ENCODE peak calls at places on chromosome X, in nine cellular contexts. One of them, this sample, is unnamed. For H3K27me3, the result is how much of the 10 kb centered on the place peaks cover.

GRCh38 chrX:153883163-153883843 is 2.7 kb downstream of the L1CAM start:
- DNase-seq in transverse colon: no peak
- DNase-seq in H1: no peak
- DNase-seq in stomach: no peak
- DNase-seq in suprapubic skin: no peak
- DNase-seq in ovary: no peak
- DNase-seq in sigmoid colon: no peak
- DNase-seq in GM12878: no peak
- DNase-seq in upper lobe of left lung: no peak
- DNase-seq in this sample: no peak

GRCh38 chrX:13266641-13267420 is 53.0 kb downstream of the ATXN3L start:
- DNase-seq in transverse colon: no peak
- DNase-seq in H1: no peak
- DNase-seq in stomach: no peak
- DNase-seq in suprapubic skin: no peak
- DNase-seq in ovary: no peak
- DNase-seq in sigmoid colon: no peak
- DNase-seq in GM12878: no peak
- DNase-seq in upper lobe of left lung: no peak
- DNase-seq in this sample: no peak

GRCh38 chrX:129404670-129405008 is 118.7 kb downstream of the SMARCA1 start:
- DNase-seq in transverse colon: no peak
- DNase-seq in H1: no peak
- DNase-seq in stomach: no peak
- DNase-seq in suprapubic skin: no peak
- DNase-seq in ovary: no peak
- DNase-seq in sigmoid colon: no peak
- DNase-seq in GM12878: no peak
- DNase-seq in upper lobe of left lung: no peak
- DNase-seq in this sample: no peak

GRCh38 chrX:109842611-109843010 is 109.6 kb upstream of the ACSL4 start:
- DNase-seq in transverse colon: no peak
- DNase-seq in H1: no peak
- DNase-seq in stomach: no peak
- DNase-seq in suprapubic skin: no peak
- DNase-seq in ovary: no peak
- DNase-seq in sigmoid colon: no peak
- DNase-seq in GM12878: no peak
- DNase-seq in upper lobe of left lung: no peak
- DNase-seq in this sample: no peak

GRCh38 chrX:8639949-8640348 is 92.0 kb downstream of the ANOS1 start:
- DNase-seq in transverse colon: no peak
- DNase-seq in H1: no peak
- DNase-seq in stomach: no peak
- DNase-seq in suprapubic skin: no peak
- DNase-seq in ovary: no peak
- DNase-seq in sigmoid colon: no peak
- DNase-seq in GM12878: no peak
- DNase-seq in upper lobe of left lung: no peak
- DNase-seq in this sample: no peak

GRCh38 chrX:17591741-17592110 is 145.6 kb upstream of the SCML1 start:
- DNase-seq in transverse colon: no peak
- DNase-seq in H1: no peak
- DNase-seq in stomach: no peak
- DNase-seq in suprapubic skin: no peak
- DNase-seq in ovary: peak
- DNase-seq in sigmoid colon: no peak
- DNase-seq in GM12878: no peak
- DNase-seq in upper lobe of left lung: no peak
- DNase-seq in this sample: no peak

GRCh38 chrX:102339312-102340298 is 92.6 kb downstream of the NXF2 start:
- DNase-seq in transverse colon: no peak
- DNase-seq in H1: no peak
- DNase-seq in stomach: no peak
- DNase-seq in suprapubic skin: peak
- DNase-seq in ovary: no peak
- DNase-seq in sigmoid colon: peak
- DNase-seq in GM12878: no peak
- DNase-seq in upper lobe of left lung: peak
- DNase-seq in this sample: no peak

GRCh38 chrX:34909151-34909550 is 33.4 kb upstream of the FAM47B start:
- DNase-seq in transverse colon: no peak
- DNase-seq in H1: no peak
- DNase-seq in stomach: no peak
- DNase-seq in suprapubic skin: no peak
- DNase-seq in ovary: no peak
- DNase-seq in sigmoid colon: no peak
- DNase-seq in GM12878: no peak
- DNase-seq in upper lobe of left lung: no peak
- DNase-seq in this sample: no peak

GRCh38 chrX:115018040-115018647 is 728 bp upstream of the IL13RA2 start:
- DNase-seq in transverse colon: no peak
- DNase-seq in H1: no peak
- DNase-seq in stomach: no peak
- DNase-seq in suprapubic skin: no peak
- DNase-seq in ovary: no peak
- DNase-seq in sigmoid colon: no peak
- DNase-seq in GM12878: no peak
- DNase-seq in upper lobe of left lung: no peak
- DNase-seq in this sample: no peak

GRCh38 chrX:154548028-154548316 is 552 bp downstream of the IKBKG start:
- DNase-seq in transverse colon: no peak
- DNase-seq in H1: no peak
- DNase-seq in stomach: no peak
- DNase-seq in suprapubic skin: no peak
- DNase-seq in ovary: no peak
- DNase-seq in sigmoid colon: no peak
- DNase-seq in GM12878: no peak
- DNase-seq in upper lobe of left lung: no peak
- DNase-seq in this sample: no peak

GRCh38 chrX:29435396-29435795 is 780.0 kb upstream of the MAGEB2 start:
- DNase-seq in transverse colon: no peak
- DNase-seq in H1: no peak
- DNase-seq in stomach: no peak
- DNase-seq in suprapubic skin: no peak
- DNase-seq in ovary: no peak
- DNase-seq in sigmoid colon: no peak
- DNase-seq in GM12878: no peak
- DNase-seq in upper lobe of left lung: no peak
- DNase-seq in this sample: no peak

GRCh38 chrX:48465336-48465933 is 4.6 kb downstream of the SLC38A5 start:
- DNase-seq in transverse colon: no peak
- DNase-seq in H1: no peak
- DNase-seq in stomach: no peak
- DNase-seq in suprapubic skin: no peak
- DNase-seq in ovary: no peak
- DNase-seq in sigmoid colon: no peak
- DNase-seq in GM12878: no peak
- DNase-seq in upper lobe of left lung: no peak
- DNase-seq in this sample: no peak

GRCh38 chrX:103253608-103254007 is 1.3 kb downstream of the TCEAL8 start:
- DNase-seq in transverse colon: no peak
- DNase-seq in H1: no peak
- DNase-seq in stomach: no peak
- DNase-seq in suprapubic skin: no peak
- DNase-seq in ovary: no peak
- DNase-seq in sigmoid colon: no peak
- DNase-seq in GM12878: no peak
- DNase-seq in upper lobe of left lung: no peak
- DNase-seq in this sample: no peak

GRCh38 chrX:74251006-74251930 is 52.7 kb upstream of the ZCCHC13 start:
- DNase-seq in transverse colon: peak
- DNase-seq in H1: no peak
- DNase-seq in stomach: no peak
- DNase-seq in suprapubic skin: no peak
- DNase-seq in ovary: no peak
- DNase-seq in sigmoid colon: no peak
- DNase-seq in GM12878: no peak
- DNase-seq in upper lobe of left lung: peak
- DNase-seq in this sample: no peak

DNA sequence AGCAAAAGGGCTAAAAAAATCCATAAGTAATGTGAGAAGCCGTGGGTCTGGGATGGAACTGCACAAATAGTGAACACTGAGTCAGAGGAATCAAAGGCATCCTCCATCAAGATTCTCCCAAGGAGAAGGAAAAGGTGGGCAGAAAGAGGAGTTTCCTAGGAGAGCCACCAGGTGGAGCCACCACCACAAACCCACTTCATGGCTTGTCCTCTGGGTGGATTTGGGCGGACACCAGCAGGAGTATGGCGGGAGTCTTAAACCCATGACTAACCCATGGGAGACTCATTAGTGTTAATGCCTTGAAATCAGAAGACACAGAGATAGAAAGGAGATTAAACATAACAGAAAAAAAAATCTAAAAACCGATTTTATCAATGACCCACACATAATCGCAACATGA is 147.7 kb downstream of the SH3KBP1 start:
- DNase-seq in transverse colon: peak
- DNase-seq in H1: peak
- DNase-seq in stomach: peak
- DNase-seq in suprapubic skin: no peak
- DNase-seq in ovary: no peak
- DNase-seq in sigmoid colon: peak
- DNase-seq in GM12878: no peak
- DNase-seq in upper lobe of left lung: peak
- DNase-seq in this sample: peak
- H3K27me3 ChIP-seq in transverse colon: under half
- H3K27me3 ChIP-seq in H1: under half
- H3K27me3 ChIP-seq in stomach: under half
- H3K27me3 ChIP-seq in suprapubic skin: under half
- H3K27me3 ChIP-seq in ovary: under half
- H3K27me3 ChIP-seq in sigmoid colon: under half
- H3K27me3 ChIP-seq in GM12878: under half
- H3K27me3 ChIP-seq in upper lobe of left lung: under half
- H3K27me3 ChIP-seq in this sample: under half

GRCh38 chrX:53223955-53224859 is 800 bp downstream of the KDM5C start:
- DNase-seq in transverse colon: peak
- DNase-seq in H1: peak
- DNase-seq in stomach: no peak
- DNase-seq in suprapubic skin: no peak
- DNase-seq in ovary: no peak
- DNase-seq in sigmoid colon: no peak
- DNase-seq in GM12878: no peak
- DNase-seq in upper lobe of left lung: no peak
- DNase-seq in this sample: no peak
- TF ChIP-seq EP300 in transverse colon: no peak
- TF ChIP-seq EP300 in H1: no peak
- TF ChIP-seq EP300 in stomach: no peak
- TF ChIP-seq EP300 in suprapubic skin: no peak
- TF ChIP-seq EP300 in ovary: no peak
- TF ChIP-seq EP300 in sigmoid colon: no peak
- TF ChIP-seq EP300 in GM12878: no peak
- TF ChIP-seq EP300 in upper lobe of left lung: no peak
- TF ChIP-seq EP300 in this sample: no peak

GRCh38 chrX:120604359-120604782 is 470 bp downstream of the MCTS1 start:
- DNase-seq in transverse colon: peak
- DNase-seq in H1: no peak
- DNase-seq in stomach: no peak
- DNase-seq in suprapubic skin: no peak
- DNase-seq in ovary: no peak
- DNase-seq in sigmoid colon: no peak
- DNase-seq in GM12878: no peak
- DNase-seq in upper lobe of left lung: peak
- DNase-seq in this sample: no peak

GRCh38 chrX:120603707-120604358 is at the start of gene MCTS1:
- DNase-seq in transverse colon: peak
- DNase-seq in H1: peak
- DNase-seq in stomach: peak
- DNase-seq in suprapubic skin: peak
- DNase-seq in ovary: peak
- DNase-seq in sigmoid colon: peak
- DNase-seq in GM12878: peak
- DNase-seq in upper lobe of left lung: peak
- DNase-seq in this sample: peak
- TF ChIP-seq POLR2A in transverse colon: peak
- TF ChIP-seq POLR2A in H1: no peak
- TF ChIP-seq POLR2A in stomach: no peak
- TF ChIP-seq POLR2A in suprapubic skin: peak
- TF ChIP-seq POLR2A in ovary: no peak
- TF ChIP-seq POLR2A in sigmoid colon: peak
- TF ChIP-seq POLR2A in GM12878: peak
- TF ChIP-seq POLR2A in upper lobe of left lung: no peak
- TF ChIP-seq POLR2A in this sample: peak

GRCh38 chrX:40003982-40004535 is 93.7 kb downstream of the BCOR start:
- DNase-seq in transverse colon: no peak
- DNase-seq in H1: peak
- DNase-seq in stomach: no peak
- DNase-seq in suprapubic skin: no peak
- DNase-seq in ovary: no peak
- DNase-seq in sigmoid colon: no peak
- DNase-seq in GM12878: no peak
- DNase-seq in upper lobe of left lung: no peak
- DNase-seq in this sample: no peak

GRCh38 chrX:40003071-40003981 is 94.4 kb downstream of the BCOR start:
- DNase-seq in transverse colon: no peak
- DNase-seq in H1: no peak
- DNase-seq in stomach: no peak
- DNase-seq in suprapubic skin: no peak
- DNase-seq in ovary: no peak
- DNase-seq in sigmoid colon: no peak
- DNase-seq in GM12878: no peak
- DNase-seq in upper lobe of left lung: no peak
- DNase-seq in this sample: no peak

GRCh38 chrX:40005290-40006011 is 92.3 kb downstream of the BCOR start:
- DNase-seq in transverse colon: no peak
- DNase-seq in H1: peak
- DNase-seq in stomach: no peak
- DNase-seq in suprapubic skin: no peak
- DNase-seq in ovary: no peak
- DNase-seq in sigmoid colon: no peak
- DNase-seq in GM12878: no peak
- DNase-seq in upper lobe of left lung: no peak
- DNase-seq in this sample: no peak

GRCh38 chrX:40006025-40007017 is 91.4 kb downstream of the BCOR start:
- DNase-seq in transverse colon: peak
- DNase-seq in H1: peak
- DNase-seq in stomach: peak
- DNase-seq in suprapubic skin: no peak
- DNase-seq in ovary: peak
- DNase-seq in sigmoid colon: no peak
- DNase-seq in GM12878: no peak
- DNase-seq in upper lobe of left lung: no peak
- DNase-seq in this sample: no peak

DNA sequence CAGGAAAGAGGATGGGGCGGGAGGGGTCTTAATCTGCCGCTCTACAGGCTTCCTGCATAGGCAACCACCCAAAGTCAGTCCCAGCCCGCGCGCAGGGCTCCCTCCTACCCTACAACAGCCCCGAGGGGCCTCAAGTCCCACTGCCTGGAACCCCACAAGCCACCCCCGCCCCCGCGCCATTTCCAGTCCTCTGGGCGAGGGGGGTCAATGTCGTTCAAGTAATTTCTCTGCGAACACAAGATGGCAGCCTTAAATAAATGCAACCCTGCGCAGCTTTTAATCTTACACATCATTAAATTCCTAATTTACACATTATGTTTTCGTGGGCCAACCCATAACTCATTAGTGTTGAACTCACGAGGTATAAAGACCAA is 92.9 kb downstream of the BCOR start:
- DNase-seq in transverse colon: no peak
- DNase-seq in H1: peak
- DNase-seq in stomach: no peak
- DNase-seq in suprapubic skin: no peak
- DNase-seq in ovary: no peak
- DNase-seq in sigmoid colon: no peak
- DNase-seq in GM12878: no peak
- DNase-seq in upper lobe of left lung: no peak
- DNase-seq in this sample: no peak
- H3K27me3 ChIP-seq in transverse colon: under half
- H3K27me3 ChIP-seq in H1: under half
- H3K27me3 ChIP-seq in stomach: under half
- H3K27me3 ChIP-seq in suprapubic skin: under half
- H3K27me3 ChIP-seq in ovary: under half
- H3K27me3 ChIP-seq in sigmoid colon: under half
- H3K27me3 ChIP-seq in GM12878: under half
- H3K27me3 ChIP-seq in upper lobe of left lung: under half
- H3K27me3 ChIP-seq in this sample: under half

This sample was measured in tibial nerve.